ENCODE peak calls at places on chromosome 5, in six cellular contexts. G is GM06990, K is astrocyte of the spinal cord, C is fibroblast of the aortic adventitia, P is bronchial epithelial cell, U is kidney. Q is an unnamed sample.

GRCh38 chr5:56791396-56791795 is 24.0 kb upstream of the MAP3K1 start:
- DNase-seq in C (no peak), P (no peak), K (no peak), G (peak; percentile 13), U (no peak), Q (no peak)

GRCh38 chr5:176446884-176447537 is 1.2 kb upstream of the FAF2 start:
- DNase-seq in G (no peak), K (peak; percentile 8), U (no peak), C (no peak), P (no peak), Q (no peak)

GRCh38 chr5:123176224-123176937 is 87.3 kb downstream of the PRDM6 start:
- DNase-seq in G (no peak), U (no peak), C (peak; percentile 63), P (peak; percentile 22), K (no peak), Q (peak; percentile 40)

GRCh38 chr5:131209506-131210191 is 38.9 kb downstream of the LYRM7 start:
- DNase-seq in C (no peak), P (no peak), U (no peak), K (no peak), G (peak; percentile 81), Q (no peak)

GRCh38 chr5:956941-957729 is 51.5 kb upstream of the NKD2 start:
- DNase-seq in U (peak; percentile 74), C (peak; percentile 95), K (peak; percentile 89), G (peak; percentile 37), P (no peak), Q (no peak)

GRCh38 chr5:62596691-62597090 is 18.1 kb downstream of the LRRC70 start:
- DNase-seq in G (no peak), U (no peak), P (no peak), C (no peak), K (no peak), Q (no peak)

GRCh38 chr5:58069846-58070245 is 390.0 kb downstream of the PLK2 start:
- DNase-seq in G (no peak), K (no peak), U (no peak), P (peak; percentile 46), C (no peak), Q (no peak)

GRCh38 chr5:136032564-136032963 is 3.8 kb downstream of the TGFBI start:
- DNase-seq in U (no peak), P (peak; percentile 94), K (no peak), G (no peak), C (peak; percentile 76), Q (peak; percentile 54)

GRCh38 chr5:151810449-151810848 is 38.7 kb downstream of the G3BP1 start:
- DNase-seq in G (no peak), C (peak; percentile 34), K (no peak), U (no peak), P (no peak), Q (no peak)

GRCh38 chr5:150140830-150141229 is 14.8 kb downstream of the PDGFRB start:
- DNase-seq in K (peak; percentile 91), P (no peak), U (no peak), C (no peak), G (no peak), Q (no peak)

GRCh38 chr5:83595217-83595616 is 123.7 kb downstream of the VCAN start:
- DNase-seq in P (no peak), K (no peak), U (no peak), C (no peak), G (no peak), Q (no peak)

GRCh38 chr5:141513627-141514329 is 24.9 kb downstream of the PCDHGC5 start:
- DNase-seq in U (peak; percentile 92), C (peak; percentile 89), G (peak; percentile 85), P (peak; percentile 82), K (peak; percentile 92), Q (no peak)

GRCh38 chr5:115530426-115530825 is 14.1 kb downstream of the FEM1C start:
- DNase-seq in U (no peak), K (no peak), C (peak; percentile 55), G (no peak), P (peak; percentile 73), Q (peak; percentile 59)

GRCh38 chr5:175520321-175520720 is 42.0 kb downstream of the SFXN1 start:
- DNase-seq in U (no peak), P (no peak), C (no peak), G (no peak), K (no peak), Q (no peak)

GRCh38 chr5:53994148-53994547 is 316.2 kb downstream of the ARL15 start:
- DNase-seq in K (peak; percentile 57), P (peak; percentile 71), G (no peak), C (peak; percentile 83), U (no peak), Q (no peak)

GRCh38 chr5:139481122-139481533 is 1.4 kb downstream of the STING1 start:
- DNase-seq in K (no peak), C (peak; percentile 59), P (peak; percentile 44), G (no peak), U (peak; percentile 84), Q (peak; percentile 26)

GRCh38 chr5:95631991-95632675 is 12.2 kb downstream of the GPR150 start:
- DNase-seq in G (peak; percentile 48), K (peak; percentile 28), C (peak; percentile 33), U (no peak), P (peak; percentile 70), Q (peak; percentile 75)

GRCh38 chr5:113336975-113337374 is 97.8 kb downstream of the TSSK1B start:
- DNase-seq in G (no peak), U (peak; percentile 81), K (peak; percentile 74), C (peak; percentile 91), P (peak; percentile 61), Q (peak; percentile 17)

GRCh38 chr5:150410524-150411244 is 2.0 kb downstream of the CD74 start:
- DNase-seq in P (peak; percentile 77), C (peak; percentile 82), G (peak; percentile 68), U (no peak), K (peak; percentile 65), Q (peak; percentile 23)

GRCh38 chr5:120644516-120644915 is 180.4 kb downstream of the PRR16 start:
- DNase-seq in U (no peak), K (no peak), G (no peak), P (peak; percentile 9), C (peak; percentile 21), Q (no peak)

GRCh38 chr5:36373527-36374086 is 71.9 kb upstream of the RANBP3L start:
- DNase-seq in P (peak; percentile 97), C (peak; percentile 90), U (peak; percentile 72), K (peak; percentile 61), G (no peak), Q (peak; percentile 92)

GRCh38 chr5:134438641-134439621 is 27.2 kb upstream of the CDKN2AIPNL start:
- DNase-seq in K (peak; percentile 86), P (peak; percentile 99), G (no peak), C (peak; percentile 100), U (peak; percentile 92), Q (peak; percentile 99)

GRCh38 chr5:14208071-14209021 is 65.2 kb downstream of the TRIO start:
- DNase-seq in P (peak; percentile 98), C (peak; percentile 88), K (peak; percentile 89), G (peak; percentile 72), U (no peak), Q (peak; percentile 96)

GRCh38 chr5:155878991-155879575 is 447.9 kb upstream of the SGCD start:
- DNase-seq in C (no peak), G (no peak), U (no peak), K (no peak), P (no peak), Q (no peak)

GRCh38 chr5:61319388-61320146 is 12.5 kb upstream of the ZSWIM6 start:
- DNase-seq in U (no peak), G (peak; percentile 73), C (no peak), P (peak; percentile 60), K (no peak), Q (peak; percentile 58)

GRCh38 chr5:82178378-82178777 is 99.8 kb downstream of the RPS23 start:
- DNase-seq in G (no peak), K (no peak), C (no peak), U (no peak), P (no peak), Q (no peak)

GRCh38 chr5:82176115-82176514 is 102.0 kb downstream of the RPS23 start:
- DNase-seq in K (no peak), P (peak; percentile 25), U (no peak), G (no peak), C (peak; percentile 11), Q (no peak)

GRCh38 chr5:82169892-82170291 is 108.3 kb downstream of the RPS23 start:
- DNase-seq in U (no peak), G (no peak), P (no peak), C (no peak), K (no peak), Q (no peak)

GRCh38 chr5:82174919-82175219 is 103.3 kb downstream of the RPS23 start:
- DNase-seq in P (no peak), K (no peak), C (no peak), G (no peak), U (no peak), Q (no peak)

GRCh38 chr5:82174128-82174918 is 103.8 kb downstream of the RPS23 start:
- DNase-seq in K (peak; percentile 89), G (peak; percentile 62), C (peak; percentile 76), U (no peak), P (peak; percentile 70), Q (peak; percentile 53)
- TF ChIP-seq CTCF in K (peak; percentile 72), G (peak; percentile 82), C (peak; percentile 74), U (peak; percentile 57), P (peak; percentile 70), Q (peak; percentile 79)

DNA sequence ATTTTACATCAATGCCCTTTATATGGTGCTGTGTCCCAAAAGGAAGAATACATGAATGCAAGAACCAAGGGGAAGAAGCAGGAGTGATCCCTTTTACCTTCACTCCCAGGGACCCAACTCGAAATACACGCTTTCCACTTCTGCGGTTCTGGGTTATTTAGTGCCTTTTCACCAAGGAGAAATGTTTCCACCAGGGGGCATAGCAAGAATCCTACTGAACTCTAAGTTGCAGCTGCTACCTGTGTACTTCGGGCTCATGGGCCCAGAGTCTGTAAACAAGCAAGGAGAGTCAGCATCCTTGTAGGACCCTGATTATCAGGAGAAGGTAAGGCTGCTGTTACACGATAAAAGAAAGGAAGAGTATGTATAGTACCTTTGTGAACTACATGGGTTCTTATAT is 45.7 kb downstream of the DPYSL3 start:
- DNase-seq in G (no peak), P (peak; percentile 64), K (no peak), U (no peak), C (peak; percentile 56), Q (peak; percentile 42)
- TF ChIP-seq CTCF in G (peak; percentile 46), P (peak; percentile 65), K (peak; percentile 52), U (peak; percentile 22), C (peak; percentile 43), Q (peak; percentile 68)

DNA sequence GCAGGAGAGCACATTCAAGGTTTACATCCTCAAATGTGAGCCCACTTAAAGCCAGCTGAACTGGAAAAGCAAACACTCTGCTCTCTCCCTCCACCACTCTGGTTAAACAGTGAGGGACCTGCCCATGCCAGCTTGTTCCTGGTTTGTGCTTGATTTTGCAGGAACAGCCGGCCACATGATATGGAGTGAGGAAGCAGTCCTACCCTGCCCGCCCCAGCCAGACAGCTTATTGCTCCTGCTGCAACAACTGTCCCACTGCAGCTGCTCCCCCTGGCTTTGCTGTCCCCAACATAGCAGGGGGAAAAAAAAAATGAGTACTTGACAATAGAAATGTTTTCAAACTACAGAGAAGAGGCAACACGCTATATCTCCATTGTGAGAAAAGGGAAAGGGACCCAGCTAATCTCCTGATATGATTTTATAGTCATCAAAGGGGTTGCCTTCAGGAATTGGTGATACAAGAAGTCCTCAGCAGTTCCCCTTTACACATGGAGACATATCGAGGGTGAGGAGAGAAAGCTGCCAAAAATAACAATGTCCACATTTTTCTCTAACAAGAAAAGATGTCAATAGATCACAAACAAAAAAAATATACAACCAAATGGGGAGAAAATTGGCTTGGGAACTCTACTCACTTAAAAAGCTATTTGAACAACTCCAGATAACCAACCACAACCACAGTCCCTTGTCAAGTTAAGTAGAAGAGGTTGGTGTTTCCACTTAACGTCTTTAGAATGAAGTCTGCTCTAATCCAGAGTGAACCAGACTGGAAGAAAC is 4.6 kb downstream of the MYO10 start:
- DNase-seq in U (peak; percentile 80), K (peak; percentile 41), P (peak; percentile 29), C (peak; percentile 63), G (no peak), Q (no peak)
- TF ChIP-seq CTCF in U (no peak), K (no peak), P (no peak), C (no peak), G (no peak), Q (no peak)

GRCh38 chr5:73303139-73304079 is 130.4 kb downstream of the TMEM174 start:
- DNase-seq in U (peak; percentile 68), G (no peak), C (no peak), K (no peak), P (no peak), Q (no peak)
- TF ChIP-seq CTCF in U (no peak), G (no peak), C (no peak), K (peak; percentile 38), P (peak; percentile 40), Q (peak; percentile 61)